ENCODE peak calls at places on chromosomes 5 and 9, in five cellular contexts. One of them, this sample, is unnamed.
A peak's percentile ranks its signal among the peaks of the same experiment; 100 is the strongest.

GRCh38 chr9:116691607-116692006 is 4.5 kb downstream of the TRIM32 start:
- DNase-seq in H9: no peak
- DNase-seq in mesenchymal stem cell: no peak
- DNase-seq in neuronal stem cell: no peak
- DNase-seq in H1: no peak
- DNase-seq in this sample: no peak

GRCh38 chr9:72661401-72662135 is 140.2 kb downstream of the TMC1 start:
- DNase-seq in H9: no peak
- DNase-seq in mesenchymal stem cell: no peak
- DNase-seq in neuronal stem cell: no peak
- DNase-seq in H1: no peak
- DNase-seq in this sample: no peak

GRCh38 chr9:100352201-100352726 is 478 bp downstream of the TEX10 start:
- DNase-seq in H9: peak; percentile 32
- DNase-seq in mesenchymal stem cell: peak; percentile 46
- DNase-seq in neuronal stem cell: peak; percentile 18
- DNase-seq in H1: no peak
- DNase-seq in this sample: peak; percentile 46

GRCh38 chr9:37300620-37301368 is 121.7 kb upstream of the GRHPR start:
- DNase-seq in H9: no peak
- DNase-seq in mesenchymal stem cell: peak; percentile 53
- DNase-seq in neuronal stem cell: no peak
- DNase-seq in H1: no peak
- DNase-seq in this sample: no peak

GRCh38 chr9:69572611-69573010 is 99.6 kb downstream of the APBA1 start:
- DNase-seq in H9: no peak
- DNase-seq in mesenchymal stem cell: no peak
- DNase-seq in neuronal stem cell: no peak
- DNase-seq in H1: no peak
- DNase-seq in this sample: no peak

GRCh38 chr9:18281291-18281690 is 192.7 kb upstream of the ADAMTSL1 start:
- DNase-seq in H9: no peak
- DNase-seq in mesenchymal stem cell: no peak
- DNase-seq in neuronal stem cell: no peak
- DNase-seq in H1: no peak
- DNase-seq in this sample: no peak

GRCh38 chr9:122036988-122037387 is 56.1 kb downstream of the TTLL11 start:
- DNase-seq in H9: no peak
- DNase-seq in mesenchymal stem cell: peak; percentile 49
- DNase-seq in neuronal stem cell: no peak
- DNase-seq in H1: no peak
- DNase-seq in this sample: no peak

GRCh38 chr5:91938441-91938840 is 555.3 kb upstream of the ARRDC3 start:
- DNase-seq in H9: no peak
- DNase-seq in mesenchymal stem cell: peak; percentile 6
- DNase-seq in neuronal stem cell: no peak
- DNase-seq in H1: no peak
- DNase-seq in this sample: no peak

GRCh38 chr9:89154218-89154617 is 24.4 kb downstream of the SHC3 start:
- DNase-seq in H9: no peak
- DNase-seq in mesenchymal stem cell: no peak
- DNase-seq in neuronal stem cell: no peak
- DNase-seq in H1: no peak
- DNase-seq in this sample: no peak

GRCh38 chr9:96450613-96451544 is 910 bp downstream of the HABP4 start:
- DNase-seq in H9: no peak
- DNase-seq in mesenchymal stem cell: peak; percentile 57
- DNase-seq in neuronal stem cell: no peak
- DNase-seq in H1: no peak
- DNase-seq in this sample: peak; percentile 45

GRCh38 chr5:72508241-72509170 is 1.3 kb upstream of the ZNF366 start:
- DNase-seq in H9: no peak
- DNase-seq in mesenchymal stem cell: no peak
- DNase-seq in neuronal stem cell: no peak
- DNase-seq in H1: no peak
- DNase-seq in this sample: no peak

GRCh38 chr5:159242153-159242552 is 20.9 kb upstream of the UBLCP1 start:
- DNase-seq in H9: no peak
- DNase-seq in mesenchymal stem cell: no peak
- DNase-seq in neuronal stem cell: no peak
- DNase-seq in H1: no peak
- DNase-seq in this sample: peak; percentile 17

GRCh38 chr5:133990396-133990795 is 14.4 kb downstream of the VDAC1 start:
- DNase-seq in H9: no peak
- DNase-seq in mesenchymal stem cell: no peak
- DNase-seq in neuronal stem cell: no peak
- DNase-seq in H1: no peak
- DNase-seq in this sample: no peak

GRCh38 chr5:145853952-145854351 is 18.8 kb upstream of the PRELID2 start:
- DNase-seq in H9: no peak
- DNase-seq in mesenchymal stem cell: no peak
- DNase-seq in neuronal stem cell: no peak
- DNase-seq in H1: no peak
- DNase-seq in this sample: no peak

DNA sequence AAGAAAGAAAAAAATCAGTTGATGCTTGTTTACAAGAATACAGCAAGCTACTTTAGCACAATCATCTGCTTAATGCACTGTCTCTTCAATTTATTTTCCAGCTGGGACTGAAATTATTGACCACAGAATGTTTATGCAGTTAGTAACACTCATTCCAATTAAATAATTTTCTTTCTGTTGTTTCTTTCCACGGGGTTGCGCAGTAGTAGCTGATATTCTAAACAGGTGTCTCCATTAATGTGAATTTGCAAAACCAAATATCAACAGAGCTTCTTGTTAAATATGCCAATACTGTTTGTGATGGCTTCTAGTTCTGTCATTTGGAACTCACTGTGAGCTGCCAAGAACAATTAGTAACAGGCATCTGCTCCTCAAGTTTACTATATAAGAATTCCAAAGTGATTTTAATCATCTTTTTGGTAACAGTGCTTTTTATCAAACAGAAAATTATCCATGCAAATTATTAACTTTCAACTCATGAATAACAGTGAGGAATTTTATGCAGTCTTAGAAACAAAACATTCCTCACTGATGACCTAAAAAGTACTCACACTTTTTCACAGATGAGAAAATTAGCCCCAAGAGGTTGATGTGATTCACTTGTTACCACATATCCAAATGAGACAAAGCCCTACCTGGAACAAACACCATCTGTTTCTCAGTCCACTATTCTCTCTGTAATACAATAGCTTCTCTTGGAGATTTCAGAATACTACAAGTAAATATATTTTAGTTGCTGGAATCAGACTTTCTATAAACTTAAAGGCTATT is 567.6 kb upstream of the RGMB start:
- DNase-seq in H9: no peak
- DNase-seq in mesenchymal stem cell: no peak
- DNase-seq in neuronal stem cell: no peak
- DNase-seq in H1: no peak
- DNase-seq in this sample: no peak
- H2BK12ac ChIP-seq in H9: no peak overlapping the region
- H2BK12ac ChIP-seq in mesenchymal stem cell: no peak overlapping the region
- H2BK12ac ChIP-seq in neuronal stem cell: no peak overlapping the region
- H2BK12ac ChIP-seq in H1: no peak overlapping the region
- H2BK12ac ChIP-seq in this sample: no peak overlapping the region

DNA sequence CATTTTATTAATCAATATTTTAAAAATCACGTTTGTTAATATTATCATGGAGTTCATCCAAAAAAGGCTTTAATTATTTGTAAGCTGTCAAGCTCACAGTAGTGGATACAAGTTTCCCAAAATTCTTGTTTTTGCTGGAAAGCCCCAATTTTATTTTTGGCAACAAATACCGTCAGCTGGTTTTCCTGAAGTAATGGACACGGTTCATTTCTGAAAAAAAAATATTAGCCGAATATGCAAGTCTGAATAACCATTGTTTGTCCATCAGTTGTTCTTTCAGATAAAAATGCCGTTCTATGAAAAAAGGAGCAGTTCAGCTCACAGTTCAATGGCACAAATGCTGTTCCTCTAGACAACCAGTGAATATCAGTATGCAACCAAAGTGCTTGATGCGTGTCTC is 101.5 kb upstream of the RAI14 start:
- DNase-seq in H9: no peak
- DNase-seq in mesenchymal stem cell: no peak
- DNase-seq in neuronal stem cell: no peak
- DNase-seq in H1: no peak
- DNase-seq in this sample: no peak
- H3K4me1 ChIP-seq in H9: no peaks in the 10 kb centered on the region
- H3K4me1 ChIP-seq in mesenchymal stem cell: no peaks in the 10 kb centered on the region
- H3K4me1 ChIP-seq in neuronal stem cell: no peaks in the 10 kb centered on the region
- H3K4me1 ChIP-seq in H1: no peaks in the 10 kb centered on the region
- H3K4me1 ChIP-seq in this sample: no peaks in the 10 kb centered on the region

GRCh38 chr5:143434261-143435206 is 31.0 kb upstream of the NR3C1 start:
- DNase-seq in H9: no peak
- DNase-seq in mesenchymal stem cell: no peak
- DNase-seq in neuronal stem cell: no peak
- DNase-seq in H1: no peak
- DNase-seq in this sample: peak; percentile 41

GRCh38 chr5:143435207-143435657 is 31.7 kb upstream of the NR3C1 start:
- DNase-seq in H9: no peak
- DNase-seq in mesenchymal stem cell: peak; percentile 38
- DNase-seq in neuronal stem cell: no peak
- DNase-seq in H1: no peak
- DNase-seq in this sample: peak; percentile 28

GRCh38 chr5:143437666-143438273 is 34.3 kb upstream of the NR3C1 start:
- DNase-seq in H9: no peak
- DNase-seq in mesenchymal stem cell: no peak
- DNase-seq in neuronal stem cell: no peak
- DNase-seq in H1: no peak
- DNase-seq in this sample: no peak

GRCh38 chr5:143433680-143434079 is 30.2 kb upstream of the NR3C1 start:
- DNase-seq in H9: no peak
- DNase-seq in mesenchymal stem cell: no peak
- DNase-seq in neuronal stem cell: no peak
- DNase-seq in H1: no peak
- DNase-seq in this sample: no peak

DNA sequence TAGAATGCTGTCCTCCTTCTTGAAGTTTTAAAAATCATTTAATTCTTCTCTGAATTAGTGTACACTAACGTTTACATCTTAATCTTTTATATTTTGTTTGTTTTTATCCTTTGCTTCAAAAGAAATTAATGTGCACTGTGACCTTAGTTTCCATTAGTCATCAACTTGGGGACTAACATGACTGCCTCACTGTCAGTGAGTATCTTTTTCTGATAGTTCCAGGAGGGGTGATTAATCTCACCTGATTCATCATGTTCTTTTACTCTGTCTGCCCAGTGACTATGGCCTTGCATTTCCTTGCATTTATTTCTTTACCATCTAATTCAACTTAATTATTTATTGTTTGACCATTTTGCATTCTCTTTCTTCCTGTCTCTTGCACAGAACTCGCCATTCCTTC is 33.4 kb upstream of the NR3C1 start:
- DNase-seq in H9: no peak
- DNase-seq in mesenchymal stem cell: no peak
- DNase-seq in neuronal stem cell: no peak
- DNase-seq in H1: no peak
- DNase-seq in this sample: no peak
- H2BK12ac ChIP-seq in H9: no peak overlapping the region
- H2BK12ac ChIP-seq in mesenchymal stem cell: no peak overlapping the region
- H2BK12ac ChIP-seq in neuronal stem cell: no peak overlapping the region
- H2BK12ac ChIP-seq in H1: no peak overlapping the region
- H2BK12ac ChIP-seq in this sample: no peak overlapping the region

GRCh38 chr9:127112056-127112455 is 10.4 kb downstream of the ANGPTL2 start:
- DNase-seq in H9: peak; percentile 98
- DNase-seq in mesenchymal stem cell: no peak
- DNase-seq in neuronal stem cell: no peak
- DNase-seq in H1: peak; percentile 87
- DNase-seq in this sample: no peak
- H3K4me1 ChIP-seq in H9: peaks cover 14% of the 10 kb centered on the region
- H3K4me1 ChIP-seq in mesenchymal stem cell: peaks cover 5% of the 10 kb centered on the region
- H3K4me1 ChIP-seq in neuronal stem cell: no peaks in the 10 kb centered on the region
- H3K4me1 ChIP-seq in H1: peaks cover 23% of the 10 kb centered on the region
- H3K4me1 ChIP-seq in this sample: no peaks in the 10 kb centered on the region

GRCh38 chr5:151531581-151531980 is 59.5 kb downstream of the FAT2 start:
- DNase-seq in H9: no peak
- DNase-seq in mesenchymal stem cell: no peak
- DNase-seq in neuronal stem cell: no peak
- DNase-seq in H1: no peak
- DNase-seq in this sample: no peak

GRCh38 chr5:151534345-151534744 is 56.8 kb downstream of the FAT2 start:
- DNase-seq in H9: peak; percentile 57
- DNase-seq in mesenchymal stem cell: no peak
- DNase-seq in neuronal stem cell: no peak
- DNase-seq in H1: no peak
- DNase-seq in this sample: no peak

GRCh38 chr5:151537044-151537443 is 54.1 kb downstream of the FAT2 start:
- DNase-seq in H9: no peak
- DNase-seq in mesenchymal stem cell: no peak
- DNase-seq in neuronal stem cell: no peak
- DNase-seq in H1: no peak
- DNase-seq in this sample: no peak
- H2BK12ac ChIP-seq in H9: no peak overlapping the region
- H2BK12ac ChIP-seq in mesenchymal stem cell: no peak overlapping the region
- H2BK12ac ChIP-seq in neuronal stem cell: no peak overlapping the region
- H2BK12ac ChIP-seq in H1: no peak overlapping the region
- H2BK12ac ChIP-seq in this sample: no peak overlapping the region

GRCh38 chr9:93294011-93294410 is 110.1 kb downstream of the WNK2 start:
- DNase-seq in H9: no peak
- DNase-seq in mesenchymal stem cell: no peak
- DNase-seq in neuronal stem cell: no peak
- DNase-seq in H1: no peak
- DNase-seq in this sample: no peak
- H3K4me1 ChIP-seq in H9: no peaks in the 10 kb centered on the region
- H3K4me1 ChIP-seq in mesenchymal stem cell: peaks cover 8% of the 10 kb centered on the region
- H3K4me1 ChIP-seq in neuronal stem cell: peaks cover 4% of the 10 kb centered on the region
- H3K4me1 ChIP-seq in H1: peaks cover 4% of the 10 kb centered on the region
- H3K4me1 ChIP-seq in this sample: no peaks in the 10 kb centered on the region